ENCODE peak calls at places on chromosomes 1 and 21, in four cellular contexts. One of them, this sample, is unnamed.

GRCh38 chr1:67429528-67430357 is 459 bp downstream of the SERBP1 start:
- DNase-seq in GM19239: no peak
- DNase-seq in BJ: no peak
- DNase-seq in Caki2: peak; percentile 21
- DNase-seq in this sample: peak; percentile 52

GRCh38 chr1:212607206-212607923 is 1.2 kb upstream of the ATF3 start:
- DNase-seq in GM19239: no peak
- DNase-seq in Caki2: no peak
- DNase-seq in BJ: no peak
- DNase-seq in this sample: peak; percentile 58

GRCh38 chr1:232248276-232248803 is 381.6 kb downstream of the SIPA1L2 start:
- DNase-seq in BJ: no peak
- DNase-seq in GM19239: no peak
- DNase-seq in Caki2: no peak
- DNase-seq in this sample: no peak

GRCh38 chr1:162279099-162279498 is 97.6 kb downstream of the SPATA46 start:
- DNase-seq in BJ: no peak
- DNase-seq in GM19239: no peak
- DNase-seq in Caki2: no peak
- DNase-seq in this sample: no peak

GRCh38 chr21:45411810-45412206 is 6.8 kb downstream of the COL18A1 start:
- DNase-seq in Caki2: no peak
- DNase-seq in GM19239: no peak
- DNase-seq in BJ: no peak
- DNase-seq in this sample: no peak

GRCh38 chr1:46488343-46489168 is 1.1 kb upstream of the DMBX1 start:
- DNase-seq in GM19239: no peak
- DNase-seq in BJ: no peak
- DNase-seq in Caki2: no peak
- DNase-seq in this sample: no peak

GRCh38 chr1:111399792-111400610 is 27.5 kb downstream of the OVGP1 start:
- DNase-seq in BJ: no peak
- DNase-seq in GM19239: peak; percentile 17
- DNase-seq in Caki2: peak; percentile 33
- DNase-seq in this sample: no peak

GRCh38 chr1:160781914-160782689 is 13.9 kb upstream of the LY9 start:
- DNase-seq in BJ: no peak
- DNase-seq in Caki2: no peak
- DNase-seq in GM19239: peak; percentile 66
- DNase-seq in this sample: no peak

GRCh38 chr1:39394598-39394997 is 96.8 kb upstream of the BMP8A start:
- DNase-seq in GM19239: no peak
- DNase-seq in Caki2: no peak
- DNase-seq in BJ: no peak
- DNase-seq in this sample: no peak

GRCh38 chr1:29646161-29646775 is 409.9 kb downstream of the PTPRU start:
- DNase-seq in Caki2: no peak
- DNase-seq in BJ: no peak
- DNase-seq in GM19239: no peak
- DNase-seq in this sample: peak; percentile 22

GRCh38 chr1:109198043-109198695 is 15.5 kb upstream of the SARS1 start:
- DNase-seq in Caki2: peak; percentile 79
- DNase-seq in GM19239: no peak
- DNase-seq in BJ: peak; percentile 59
- DNase-seq in this sample: no peak

GRCh38 chr1:119631433-119632102 is 16.5 kb downstream of the ZNF697 start:
- DNase-seq in GM19239: no peak
- DNase-seq in Caki2: no peak
- DNase-seq in BJ: no peak
- DNase-seq in this sample: peak; percentile 96

GRCh38 chr1:234601217-234602017 is 8.6 kb downstream of the IRF2BP2 start:
- DNase-seq in GM19239: no peak
- DNase-seq in Caki2: peak; percentile 21
- DNase-seq in BJ: no peak
- DNase-seq in this sample: no peak

GRCh38 chr1:161161652-161162051 is 2.4 kb downstream of the USP21 start:
- DNase-seq in GM19239: no peak
- DNase-seq in BJ: no peak
- DNase-seq in Caki2: no peak
- DNase-seq in this sample: no peak

GRCh38 chr1:98467584-98467983 is 193.9 kb upstream of the SNX7 start:
- DNase-seq in Caki2: no peak
- DNase-seq in BJ: no peak
- DNase-seq in GM19239: no peak
- DNase-seq in this sample: no peak

GRCh38 chr1:89149229-89149628 is 23.3 kb upstream of the GBP2 start:
- DNase-seq in GM19239: no peak
- DNase-seq in Caki2: no peak
- DNase-seq in BJ: no peak
- DNase-seq in this sample: no peak

GRCh38 chr1:215888159-215888558 is 321.1 kb downstream of the KCTD3 start:
- DNase-seq in Caki2: no peak
- DNase-seq in GM19239: no peak
- DNase-seq in BJ: no peak
- DNase-seq in this sample: no peak

GRCh38 chr1:23341829-23342697 is 2.0 kb downstream of the HNRNPR start:
- DNase-seq in Caki2: no peak
- DNase-seq in GM19239: no peak
- DNase-seq in BJ: no peak
- DNase-seq in this sample: no peak

GRCh38 chr1:82279241-82279640 is 478.5 kb downstream of the ADGRL2 start:
- DNase-seq in Caki2: no peak
- DNase-seq in GM19239: no peak
- DNase-seq in BJ: no peak
- DNase-seq in this sample: no peak

GRCh38 chr21:41975391-41976272 is 21.8 kb upstream of the C2CD2 start:
- DNase-seq in GM19239: no peak
- DNase-seq in Caki2: no peak
- DNase-seq in BJ: no peak
- DNase-seq in this sample: no peak

This sample was measured in left lobe of liver.